ENCODE peak calls at places on chromosome 6, in seven cellular contexts. T, F, Y, D, A, Q and K are unnamed samples.

GRCh38 chr6:23320588-23320987 is 751.2 kb downstream of the HDGFL1 start:
- DNase-seq in F (no peak), Y (peak), Q (no peak), T (no peak), D (no peak), A (no peak), K (no peak)

GRCh38 chr6:21900730-21901129 is 307.2 kb downstream of the SOX4 start:
- DNase-seq in T (no peak), F (peak), D (no peak), Y (peak), A (no peak), Q (no peak), K (no peak)

GRCh38 chr6:154298297-154298696 is 58.3 kb downstream of the IPCEF1 start:
- DNase-seq in D (no peak), A (no peak), Q (no peak), F (peak), Y (peak), T (no peak), K (no peak)

GRCh38 chr6:147080215-147080614 is 124.0 kb upstream of the STXBP5 start:
- DNase-seq in Y (no peak), D (no peak), A (no peak), T (no peak), Q (no peak), F (no peak), K (no peak)

GRCh38 chr6:41728954-41729353 is 6.5 kb downstream of the TFEB start:
- DNase-seq in Q (no peak), F (no peak), A (no peak), Y (no peak), D (no peak), T (no peak), K (no peak)

GRCh38 chr6:16737926-16738325 is 23.3 kb downstream of the ATXN1 start:
- DNase-seq in Y (no peak), A (no peak), F (no peak), Q (no peak), T (no peak), D (no peak), K (no peak)

GRCh38 chr6:40164345-40164755 is 230.1 kb upstream of the MOCS1 start:
- DNase-seq in T (peak), Y (no peak), F (no peak), Q (no peak), D (no peak), A (peak), K (no peak)

GRCh38 chr6:43436577-43437282 is 9.4 kb downstream of the ABCC10 start:
- DNase-seq in Y (peak), D (no peak), F (peak), Q (no peak), A (peak), T (no peak), K (no peak)

GRCh38 chr6:53458097-53458866 is 86.6 kb downstream of the GCLC start:
- DNase-seq in A (no peak), Q (no peak), F (no peak), Y (no peak), T (no peak), D (no peak), K (no peak)